ENCODE peak calls at places on chromosomes 2 and 18, in seven cellular contexts. E is stimulated activated CD8-positive, alpha-beta memory T cell treated with anti-CD3 and anti-CD28 coated beads, Interleukin-4, amount 100 ng/mL, for 24 hours; R is heart left ventricle; M is left cardiac atrium; D is GM23248; P is stimulated activated CD4-positive, alpha-beta T cell treated with anti-CD3 and anti-CD28 coated beads, Interleukin-4, amount 100 ng/mL, for 48 hours; F is NCI-H187. S is an unnamed sample.

GRCh38 chr2:202436631-202437030 is 60.5 kb downstream of the BMPR2 start:
- DNase-seq in D (peak; percentile 5), F (no peak), P (no peak), E (no peak), R (no peak), M (no peak), S (no peak)

GRCh38 chr2:158600155-158600802 is 143.5 kb downstream of the PKP4 start:
- DNase-seq in P (no peak), E (no peak), D (peak; percentile 96), M (peak; percentile 79), F (no peak), R (peak; percentile 62), S (no peak)

GRCh38 chr18:5173216-5173615 is 23.8 kb downstream of the AKAIN1 start:
- DNase-seq in E (no peak), P (no peak), M (no peak), R (no peak), D (no peak), F (no peak), S (no peak)

GRCh38 chr2:111972955-111973565 is 74.7 kb downstream of the MERTK start:
- DNase-seq in P (no peak), F (no peak), D (peak; percentile 8), R (peak; percentile 13), E (no peak), M (no peak), S (no peak)

GRCh38 chr18:55841314-55841713 is 253.3 kb upstream of the TCF4 start:
- DNase-seq in M (no peak), F (no peak), E (no peak), P (no peak), D (peak; percentile 40), R (no peak), S (no peak)

GRCh38 chr18:55735199-55735855 is 147.3 kb upstream of the TCF4 start:
- DNase-seq in M (no peak), P (no peak), D (no peak), F (no peak), E (no peak), R (no peak), S (no peak)

GRCh38 chr2:211351998-211352397 is 795.6 kb downstream of the CPS1 start:
- DNase-seq in M (peak; percentile 19), P (no peak), E (no peak), F (no peak), D (no peak), R (peak; percentile 7), S (no peak)

GRCh38 chr2:237500681-237501424 is 13.8 kb downstream of the MLPH start:
- DNase-seq in E (no peak), M (no peak), D (peak; percentile 100), P (no peak), F (no peak), R (no peak), S (no peak)

GRCh38 chr2:25109822-25110221 is 58.6 kb downstream of the POMC start:
- DNase-seq in M (no peak), P (no peak), D (no peak), R (no peak), E (no peak), F (no peak), S (no peak)

GRCh38 chr2:43230981-43231827 is 4.8 kb upstream of the ZFP36L2 start:
- DNase-seq in M (no peak), P (no peak), R (no peak), D (no peak), F (no peak), E (no peak), S (no peak)

GRCh38 chr2:109448946-109449788 is 164.6 kb downstream of the SEPTIN10 start:
- DNase-seq in D (no peak), M (peak; percentile 56), R (peak; percentile 70), P (no peak), E (no peak), F (no peak), S (no peak)

GRCh38 chr18:8359481-8359880 is 249.8 kb upstream of the RAB12 start:
- DNase-seq in P (no peak), E (no peak), F (no peak), M (no peak), D (no peak), R (no peak), S (no peak)

GRCh38 chr2:217685255-217685605 is 317.6 kb downstream of the TNS1 start:
- DNase-seq in M (peak; percentile 61), P (no peak), E (no peak), D (peak; percentile 98), R (no peak), F (peak; percentile 7), S (no peak)

GRCh38 chr2:9637330-9637729 is 6.5 kb upstream of the YWHAQ start:
- DNase-seq in P (no peak), R (no peak), E (no peak), D (peak; percentile 79), M (no peak), F (no peak), S (no peak)

GRCh38 chr2:227774895-227775842 is 29.5 kb downstream of the SCYGR8 start:
- DNase-seq in R (no peak), P (no peak), M (no peak), E (no peak), F (no peak), D (no peak), S (no peak)

GRCh38 chr2:110865188-110865587 is 132.8 kb downstream of the ACOXL start:
- DNase-seq in P (no peak), F (no peak), E (no peak), M (no peak), R (no peak), D (no peak), S (no peak)

GRCh38 chr2:9206991-9207640 is 504 bp downstream of the ASAP2 start:
- DNase-seq in D (peak; percentile 73), M (peak; percentile 45), E (no peak), R (peak; percentile 39), F (no peak), P (peak; percentile 7), S (no peak)

GRCh38 chr2:3966470-3966869 is 263.1 kb downstream of the DCDC2C start:
- DNase-seq in E (no peak), R (no peak), F (no peak), P (no peak), D (no peak), M (no peak), S (no peak)